ENCODE peak calls at places on chromosomes 12 and 14, in nine cellular contexts. B is fibroblast of pulmonary artery, L is heart right ventricle, C is K562, E is AG04449, F is cardiac muscle cell, H is PC-3, V is lung, I is prostate gland. Z is an unnamed sample.

GRCh38 chr12:90010089-90010488 is 301.5 kb upstream of the ATP2B1 start:
- DNase-seq in B (no peak), L (no peak), C (no peak), E (no peak), F (no peak), H (no peak), V (no peak), I (no peak), Z (no peak)

GRCh38 chr14:55869397-55870049 is 248.7 kb upstream of the PELI2 start:
- DNase-seq in B (no peak), L (no peak), C (no peak), E (no peak), F (no peak), H (peak), V (no peak), I (no peak), Z (peak)

GRCh38 chr12:50217202-50217601 is 50.0 kb upstream of the CERS5 start:
- DNase-seq in B (no peak), L (no peak), C (no peak), E (no peak), F (no peak), H (no peak), V (no peak), I (no peak), Z (no peak)

GRCh38 chr14:22837059-22837749 is 819 bp downstream of the MMP14 start:
- DNase-seq in B (peak), L (peak), C (no peak), E (no peak), F (peak), H (peak), V (no peak), I (no peak), Z (peak)

GRCh38 chr12:14219156-14219555 is 146.3 kb upstream of the ATF7IP start:
- DNase-seq in B (no peak), L (no peak), C (no peak), E (no peak), F (no peak), H (no peak), V (no peak), I (no peak), Z (peak)

GRCh38 chr12:131826064-131826928 is 1.9 kb upstream of the MMP17 start:
- DNase-seq in B (no peak), L (no peak), C (no peak), E (no peak), F (no peak), H (no peak), V (no peak), I (no peak), Z (no peak)

GRCh38 chr14:88386395-88386794 is 938 bp downstream of the SPATA7 start:
- DNase-seq in B (no peak), L (no peak), C (no peak), E (no peak), F (no peak), H (no peak), V (no peak), I (no peak), Z (no peak)

GRCh38 chr12:50241178-50241577 is 42.1 kb downstream of the LIMA1 start:
- DNase-seq in B (no peak), L (no peak), C (no peak), E (no peak), F (no peak), H (peak), V (no peak), I (no peak), Z (no peak)

GRCh38 chr12:65067383-65067782 is 53.7 kb downstream of the WIF1 start:
- DNase-seq in B (no peak), L (no peak), C (no peak), E (no peak), F (no peak), H (no peak), V (no peak), I (no peak), Z (no peak)

GRCh38 chr12:104057771-104058197 is 6.5 kb upstream of the HCFC2 start:
- DNase-seq in B (peak), L (no peak), C (peak), E (no peak), F (peak), H (peak), V (no peak), I (no peak), Z (peak)

GRCh38 chr12:69149262-69149661 is 90.1 kb upstream of the CPSF6 start:
- DNase-seq in B (no peak), L (no peak), C (no peak), E (no peak), F (no peak), H (no peak), V (no peak), I (no peak), Z (no peak)

GRCh38 chr12:92486443-92487137 is 216.2 kb upstream of the PLEKHG7 start:
- DNase-seq in B (no peak), L (no peak), C (no peak), E (no peak), F (no peak), H (no peak), V (no peak), I (no peak), Z (no peak)

GRCh38 chr12:92482599-92482998 is 220.2 kb upstream of the PLEKHG7 start:
- DNase-seq in B (no peak), L (no peak), C (no peak), E (no peak), F (no peak), H (no peak), V (no peak), I (no peak), Z (no peak)

GRCh38 chr12:92487138-92487485 is 215.7 kb upstream of the PLEKHG7 start:
- DNase-seq in B (no peak), L (no peak), C (no peak), E (no peak), F (no peak), H (no peak), V (no peak), I (no peak), Z (no peak)

GRCh38 chr12:92488735-92489134 is 214.1 kb upstream of the PLEKHG7 start:
- DNase-seq in B (no peak), L (no peak), C (no peak), E (no peak), F (no peak), H (no peak), V (no peak), I (no peak), Z (no peak)

DNA sequence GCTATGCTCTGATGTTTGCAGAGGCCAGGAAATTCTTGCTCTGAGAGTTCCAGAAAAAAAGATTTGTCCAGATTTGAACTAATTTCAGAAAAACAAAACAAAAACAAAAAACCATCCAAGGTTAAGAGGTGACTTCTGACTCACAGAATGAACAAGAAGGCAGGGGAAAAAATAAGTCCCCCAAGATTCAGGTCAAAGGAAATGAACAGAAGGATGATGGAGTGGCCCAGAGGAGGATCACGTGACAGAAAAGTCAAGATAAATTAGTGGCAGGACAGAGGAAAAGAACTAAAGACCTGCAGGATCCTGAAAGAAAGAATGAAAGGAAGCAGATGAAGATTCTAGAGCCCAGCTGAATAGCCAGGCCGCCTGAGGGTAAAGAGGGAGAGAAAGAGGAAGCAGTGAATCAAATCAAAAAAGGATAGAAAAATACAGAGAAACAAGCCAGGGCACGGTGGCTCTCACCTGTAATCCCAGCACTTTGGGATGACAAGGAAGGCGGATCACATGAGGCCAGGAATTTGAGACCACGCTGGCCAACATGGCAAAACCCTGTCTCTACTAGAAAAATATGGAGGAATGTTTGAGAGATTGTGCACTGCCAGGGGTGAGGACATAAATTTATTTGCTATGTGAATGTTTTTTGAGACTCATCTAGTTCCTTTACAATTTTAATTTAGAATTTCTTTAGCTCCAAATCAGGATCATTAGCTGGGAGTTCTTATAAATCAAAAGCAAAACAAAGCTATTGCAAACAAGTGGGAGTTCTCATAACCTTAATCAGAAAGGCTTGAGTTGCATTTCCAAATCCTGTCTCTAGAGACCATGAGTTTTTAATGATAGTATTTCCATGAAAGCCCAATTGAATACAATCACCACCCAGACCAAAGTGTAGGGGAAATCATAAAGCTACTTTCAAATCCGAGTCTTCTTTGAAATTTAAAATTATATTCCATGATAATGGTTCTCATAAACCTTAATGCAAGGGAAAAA is 217.1 kb upstream of the PLEKHG7 start:
- DNase-seq in B (peak), L (no peak), C (no peak), E (no peak), F (peak), H (no peak), V (no peak), I (no peak), Z (peak)
- H3K4me3 ChIP-seq in B (no peak), L (no peak), C (no peak), E (no peak), F (no peak), H (no peak), V (no peak), I (no peak), Z (no peak)

GRCh38 chr12:75525263-75525662 is 13.9 kb upstream of the KRR1 start:
- DNase-seq in B (no peak), L (no peak), C (no peak), E (no peak), F (no peak), H (no peak), V (no peak), I (no peak), Z (no peak)
- TF ChIP-seq CTCF in B (peak), L (no peak), C (no peak), E (peak), F (peak), H (peak), V (no peak), I (no peak), Z (no peak)

DNA sequence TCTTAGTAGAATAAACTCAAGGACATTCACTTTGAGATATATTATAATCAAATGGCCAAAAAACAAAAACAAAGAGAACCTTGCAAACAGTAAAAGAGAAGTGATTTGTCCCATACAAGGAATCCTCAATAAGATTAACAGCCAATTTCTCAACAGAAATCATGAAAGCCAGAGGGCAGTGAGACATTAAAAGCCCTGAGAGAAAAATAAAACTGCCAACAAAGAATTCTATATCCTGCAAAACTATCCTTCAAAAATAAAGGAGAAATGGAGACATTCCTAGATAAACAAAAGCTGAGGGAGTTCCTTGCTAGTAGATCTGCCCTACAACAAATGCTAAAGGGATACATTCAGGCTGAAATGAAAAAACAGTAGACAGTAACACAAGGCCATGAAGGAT is 78.1 kb downstream of the CMKLR1 start:
- DNase-seq in B (no peak), L (no peak), C (no peak), E (no peak), F (no peak), H (no peak), V (no peak), I (no peak), Z (no peak)
- H3K4me3 ChIP-seq in B (no peak), L (no peak), C (no peak), E (no peak), F (no peak), H (no peak), V (no peak), I (no peak), Z (no peak)

DNA sequence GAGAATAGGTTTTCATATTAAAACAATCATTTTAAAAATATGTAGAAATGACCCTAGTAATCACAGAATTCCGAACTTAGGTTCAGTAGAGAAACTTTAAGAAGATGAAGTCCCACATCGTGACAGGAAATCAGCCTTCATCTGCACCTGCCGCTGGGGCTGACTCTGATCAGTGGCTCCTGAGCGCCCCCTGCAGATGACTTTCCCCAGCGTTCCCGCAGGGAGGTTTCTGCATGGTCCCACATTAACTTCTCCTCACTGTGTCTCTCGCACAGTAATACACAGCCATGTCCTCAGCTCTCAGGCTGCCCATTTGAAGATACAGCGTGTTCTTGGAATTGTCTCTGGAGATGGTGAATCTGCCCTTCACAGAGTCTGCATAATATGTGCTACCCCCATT is 1131.1 kb downstream of the TMEM121 start:
- DNase-seq in B (no peak), L (no peak), C (no peak), E (no peak), F (no peak), H (no peak), V (no peak), I (no peak), Z (no peak)
- TF ChIP-seq CTCF in B (no peak), L (no peak), C (no peak), E (no peak), F (no peak), H (peak), V (no peak), I (no peak), Z (no peak)

GRCh38 chr14:105330491-105330895 is 15.9 kb downstream of the PACS2 start:
- DNase-seq in B (peak), L (no peak), C (no peak), E (no peak), F (peak), H (peak), V (no peak), I (no peak), Z (peak)
- H3K4me3 ChIP-seq in B (no peak), L (no peak), C (no peak), E (no peak), F (no peak), H (no peak), V (no peak), I (no peak), Z (no peak)

Z was measured in epithelial cell of esophagus.